ENCODE peak calls at places on chromosome 1, in nine cellular contexts. Y, S, H, B, P, U, E, L and M are unnamed samples.

GRCh38 chr1:97145321-97145956 is 423.9 kb downstream of the PTBP2 start:
- DNase-seq in Y (no peak), S (no peak), H (peak), B (no peak), P (no peak), U (peak), E (peak), L (no peak), M (no peak)

GRCh38 chr1:84539972-84540371 is 33.6 kb upstream of the GNG5 start:
- DNase-seq in Y (no peak), S (no peak), H (peak), B (no peak), P (no peak), U (no peak), E (no peak), L (peak), M (no peak)

GRCh38 chr1:163535807-163536206 is 214.1 kb downstream of the NUF2 start:
- DNase-seq in Y (peak), S (no peak), H (peak), B (no peak), P (no peak), U (peak), E (peak), L (peak), M (no peak)

GRCh38 chr1:52502789-52503188 is 50.1 kb downstream of the TUT4 start:
- DNase-seq in Y (no peak), S (no peak), H (no peak), B (no peak), P (no peak), U (no peak), E (no peak), L (no peak), M (no peak)

GRCh38 chr1:204225841-204226745 is 12.3 kb upstream of the GOLT1A start:
- DNase-seq in Y (no peak), S (no peak), H (no peak), B (no peak), P (no peak), U (no peak), E (no peak), L (peak), M (no peak)

GRCh38 chr1:184037849-184038591 is 492 bp upstream of the COLGALT2 start:
- DNase-seq in Y (no peak), S (no peak), H (no peak), B (no peak), P (no peak), U (no peak), E (no peak), L (no peak), M (no peak)

GRCh38 chr1:85850238-85850637 is 142.0 kb upstream of the ZNHIT6 start:
- DNase-seq in Y (peak), S (no peak), H (peak), B (no peak), P (no peak), U (peak), E (peak), L (peak), M (no peak)

GRCh38 chr1:88357690-88358089 is 326.4 kb upstream of the PKN2 start:
- DNase-seq in Y (no peak), S (no peak), H (no peak), B (no peak), P (no peak), U (no peak), E (no peak), L (no peak), M (no peak)

GRCh38 chr1:247111259-247111635 is 7.1 kb upstream of the ZNF669 start:
- DNase-seq in Y (no peak), S (no peak), H (no peak), B (no peak), P (peak), U (no peak), E (no peak), L (no peak), M (no peak)

GRCh38 chr1:36084502-36085115 is 715 bp downstream of the TEKT2 start:
- DNase-seq in Y (no peak), S (no peak), H (peak), B (peak), P (no peak), U (no peak), E (no peak), L (no peak), M (no peak)

GRCh38 chr1:27487927-27488522 is 1.9 kb downstream of the WASF2 start:
- DNase-seq in Y (peak), S (no peak), H (no peak), B (no peak), P (no peak), U (peak), E (no peak), L (peak), M (no peak)

DNA sequence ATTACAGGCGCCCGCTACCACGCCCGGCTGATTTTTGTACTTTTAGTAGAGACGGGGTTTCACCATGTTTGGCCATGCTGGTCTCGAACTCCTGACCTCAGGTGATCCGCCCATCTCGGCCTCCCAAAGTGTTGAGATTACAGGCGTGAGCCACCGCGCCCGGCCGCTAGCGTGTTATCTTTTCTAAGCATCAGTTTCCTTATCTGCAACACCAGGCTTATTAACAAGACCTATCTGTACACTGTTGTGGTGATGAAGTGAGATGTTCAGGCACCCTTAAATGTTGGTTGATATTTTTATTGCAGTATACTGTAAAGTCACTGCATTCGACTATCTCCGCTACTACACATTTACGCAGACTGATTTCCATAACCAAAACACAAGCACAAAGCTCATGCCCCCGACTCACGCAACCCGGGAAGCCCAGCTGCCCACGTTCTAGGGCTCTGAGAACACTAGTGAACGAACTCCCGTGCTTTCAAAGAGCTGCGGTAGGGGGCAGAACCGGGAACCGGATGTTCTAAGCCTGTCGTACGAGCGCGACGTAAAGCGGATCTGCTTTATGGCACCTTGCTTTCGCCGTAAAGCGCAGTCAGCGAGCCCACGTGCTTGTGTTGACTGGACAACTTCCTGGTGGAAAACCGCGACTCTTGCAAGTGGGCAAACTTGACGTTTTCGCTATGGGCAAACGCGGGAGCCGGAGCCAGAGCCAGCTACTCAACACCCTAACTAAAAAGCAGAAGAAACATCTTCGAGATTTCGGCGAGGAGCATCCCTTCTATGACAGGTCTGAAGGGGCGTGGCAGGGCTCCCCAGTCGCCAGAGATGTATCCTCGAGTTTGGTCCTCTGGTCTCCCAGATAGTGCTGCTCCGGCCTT is at the start of gene UTP25:
- DNase-seq in Y (peak), S (peak), H (peak), B (peak), P (peak), U (peak), E (peak), L (peak), M (peak)
- TF ChIP-seq CTCF in Y (peak), S (peak), H (peak), B (peak), P (peak), U (peak), E (peak), L (peak), M (peak)

DNA sequence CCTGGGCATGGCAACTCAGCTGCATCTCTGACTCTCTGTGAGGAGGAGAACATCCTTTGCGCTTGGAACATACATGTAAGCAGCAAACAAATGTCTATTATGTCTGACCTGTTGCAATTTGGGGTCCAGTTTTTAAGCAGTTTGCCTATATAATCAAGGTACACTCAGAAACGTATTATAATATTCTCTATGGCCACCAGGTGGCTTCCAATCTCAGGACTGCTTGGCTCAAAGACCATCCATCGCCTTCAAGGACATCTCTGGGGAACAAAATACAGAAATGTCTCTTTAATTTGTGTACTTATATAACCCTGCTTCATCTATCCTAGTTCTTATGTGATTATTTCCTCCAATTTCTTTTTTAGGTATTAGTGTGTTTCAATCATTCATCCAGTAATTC is 227.2 kb downstream of the OLFM3 start:
- DNase-seq in Y (peak), S (no peak), H (no peak), B (no peak), P (no peak), U (peak), E (no peak), L (peak), M (no peak)
- TF ChIP-seq CTCF in Y (peak), S (no peak), H (peak), B (no peak), P (peak), U (peak), E (no peak), L (no peak), M (peak)

DNA sequence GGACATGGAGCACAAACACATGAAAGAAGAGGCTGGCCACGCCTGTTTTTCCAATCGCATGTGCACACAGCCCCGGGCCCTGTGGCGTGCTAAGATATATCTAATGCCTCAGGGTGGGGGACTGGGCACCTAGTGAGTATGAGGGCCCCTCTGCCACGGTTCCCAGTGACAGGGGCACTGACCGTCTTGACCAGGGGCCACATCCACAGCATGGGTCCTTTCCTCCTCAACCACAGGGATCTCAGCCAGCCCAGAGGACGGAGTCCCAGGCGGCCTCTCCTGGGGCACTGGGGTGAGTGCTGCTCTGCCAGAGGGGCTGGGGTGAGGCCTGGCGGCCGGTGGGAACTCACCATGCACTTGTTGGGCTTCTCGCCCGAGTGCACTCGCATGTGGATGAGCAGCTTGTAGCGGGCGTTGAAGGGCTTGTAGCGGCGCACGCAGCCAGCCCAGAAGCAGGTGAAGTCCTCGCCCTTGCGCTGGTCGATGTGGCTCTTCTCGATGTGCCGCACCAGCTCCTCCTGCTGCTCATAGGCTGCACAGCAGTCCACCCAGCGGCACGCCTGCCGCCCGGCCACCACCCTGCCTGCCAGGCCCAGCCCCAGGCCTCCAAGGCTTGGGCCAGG is 134.7 kb downstream of the DMRTB1 start:
- DNase-seq in Y (no peak), S (no peak), H (no peak), B (peak), P (peak), U (no peak), E (no peak), L (no peak), M (peak)
- TF ChIP-seq CTCF in Y (no peak), S (no peak), H (peak), B (no peak), P (peak), U (no peak), E (no peak), L (peak), M (peak)

GRCh38 chr1:12194666-12195216 is 27.9 kb downstream of the TNFRSF1B start:
- DNase-seq in Y (no peak), S (no peak), H (no peak), B (no peak), P (no peak), U (no peak), E (no peak), L (no peak), M (no peak)

GRCh38 chr1:12201343-12202189 is 28.3 kb upstream of the VPS13D start:
- DNase-seq in Y (no peak), S (no peak), H (no peak), B (no peak), P (no peak), U (no peak), E (no peak), L (no peak), M (no peak)

GRCh38 chr1:12197483-12197880 is 30.7 kb downstream of the TNFRSF1B start:
- DNase-seq in Y (no peak), S (no peak), H (no peak), B (no peak), P (no peak), U (no peak), E (no peak), L (no peak), M (no peak)

GRCh38 chr1:12195416-12195815 is 28.6 kb downstream of the TNFRSF1B start:
- DNase-seq in Y (no peak), S (no peak), H (no peak), B (no peak), P (no peak), U (no peak), E (no peak), L (no peak), M (no peak)

DNA sequence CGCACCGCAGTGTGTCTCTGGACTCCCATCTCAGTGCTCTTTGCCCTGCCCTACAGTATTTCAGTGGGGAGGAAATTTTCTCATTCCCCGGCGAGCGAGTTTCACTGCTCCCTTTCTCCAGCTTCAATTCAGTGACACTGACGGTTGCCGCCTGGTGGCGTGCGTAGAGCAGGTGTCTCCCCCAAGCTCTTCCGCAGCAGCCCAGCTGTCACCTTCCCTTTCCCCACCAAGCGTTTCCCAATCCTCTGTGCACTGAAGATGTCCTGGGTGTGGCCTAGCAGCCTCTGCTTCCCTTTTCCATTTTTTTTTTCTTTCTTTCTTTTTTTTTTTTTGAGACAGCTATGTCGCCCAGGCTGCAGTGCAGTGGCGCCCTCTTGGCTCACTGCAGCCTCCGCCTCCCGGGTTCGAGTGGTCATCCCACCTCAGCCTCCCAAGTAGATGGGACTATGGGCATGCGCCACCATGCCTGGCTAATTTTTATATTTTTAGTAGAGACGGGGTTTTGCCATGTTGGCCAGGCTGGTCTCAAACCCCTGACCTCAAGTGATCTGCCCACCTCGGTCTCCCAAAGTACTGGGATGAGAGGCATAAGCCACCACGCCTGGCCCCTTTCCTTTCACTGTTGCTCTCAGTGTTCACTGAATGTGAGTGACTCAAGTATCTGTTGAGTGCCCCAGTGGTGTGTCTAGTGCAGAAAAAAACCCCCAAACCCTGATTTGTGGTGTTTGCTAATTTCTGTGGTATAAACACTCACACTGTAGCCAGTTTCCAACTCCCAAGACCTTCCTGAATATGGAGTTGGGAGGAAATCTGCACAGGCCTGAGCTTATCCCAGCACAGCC is 30.1 kb downstream of the TNFRSF1B start:
- DNase-seq in Y (no peak), S (no peak), H (no peak), B (peak), P (no peak), U (no peak), E (no peak), L (no peak), M (no peak)
- TF ChIP-seq CTCF in Y (no peak), S (no peak), H (no peak), B (no peak), P (no peak), U (no peak), E (no peak), L (no peak), M (peak)

GRCh38 chr1:37509181-37509580 is 5.4 kb downstream of the MEAF6 start:
- DNase-seq in Y (peak), S (no peak), H (peak), B (no peak), P (no peak), U (no peak), E (no peak), L (no peak), M (no peak)
- TF ChIP-seq CTCF in Y (peak), S (no peak), H (peak), B (no peak), P (peak), U (peak), E (no peak), L (no peak), M (no peak)

GRCh38 chr1:182525342-182525741 is 63.7 kb downstream of the RNASEL start:
- DNase-seq in Y (no peak), S (no peak), H (no peak), B (no peak), P (no peak), U (no peak), E (no peak), L (no peak), M (no peak)
- TF ChIP-seq CTCF in Y (no peak), S (no peak), H (no peak), B (no peak), P (no peak), U (no peak), E (no peak), L (no peak), M (no peak)

GRCh38 chr1:237111807-237112206 is 69.8 kb downstream of the RYR2 start:
- DNase-seq in Y (no peak), S (no peak), H (no peak), B (no peak), P (no peak), U (no peak), E (no peak), L (no peak), M (no peak)
- TF ChIP-seq CTCF in Y (no peak), S (no peak), H (no peak), B (no peak), P (no peak), U (no peak), E (no peak), L (no peak), M (no peak)